ENCODE peak calls at places on chromosomes 5 and 9, in seven cellular contexts. C is T-cell; Z is EL; O is stimulated activated CD4-positive, alpha-beta T cell treated with anti-CD3 and anti-CD28 coated beads, Interleukin-1b, Interleukin-23, amount 100 ng/mL, for 24 hours; N is NCI-H1105 treated with DMSO at 0.1 percent for 48 hours; J is iris pigment epithelial cell; X is colonic mucosa. I is an unnamed sample.

GRCh38 chr9:36486454-36486932 is 86.2 kb upstream of the MELK start:
- DNase-seq in C (peak; percentile 20), Z (peak; percentile 44), O (no peak), N (no peak), J (no peak), X (peak; percentile 28), I (no peak)

GRCh38 chr9:14082732-14083131 is 231.2 kb downstream of the NFIB start:
- DNase-seq in C (no peak), Z (no peak), O (no peak), N (no peak), J (no peak), X (no peak), I (no peak)

GRCh38 chr5:74576941-74577456 is 63.5 kb downstream of the ENC1 start:
- DNase-seq in C (peak; percentile 5), Z (peak; percentile 24), O (no peak), N (no peak), J (peak; percentile 86), X (peak; percentile 44), I (no peak)

GRCh38 chr5:169805527-169805934 is 168.5 kb downstream of the DOCK2 start:
- DNase-seq in C (no peak), Z (peak; percentile 33), O (peak; percentile 30), N (no peak), J (no peak), X (no peak), I (no peak)

GRCh38 chr5:177369050-177369912 is 11.6 kb downstream of the RGS14 start:
- DNase-seq in C (no peak), Z (peak; percentile 36), O (no peak), N (no peak), J (peak; percentile 26), X (no peak), I (no peak)

GRCh38 chr5:68193481-68194036 is 22.0 kb upstream of the PIK3R1 start:
- DNase-seq in C (no peak), Z (no peak), O (no peak), N (no peak), J (peak; percentile 13), X (no peak), I (peak; percentile 96)

GRCh38 chr5:39657943-39658342 is 233.2 kb upstream of the DAB2 start:
- DNase-seq in C (no peak), Z (peak; percentile 25), O (no peak), N (no peak), J (peak; percentile 54), X (no peak), I (no peak)

GRCh38 chr5:81207009-81207408 is 26.1 kb upstream of the CKMT2 start:
- DNase-seq in C (no peak), Z (peak; percentile 13), O (no peak), N (no peak), J (peak; percentile 43), X (no peak), I (no peak)

GRCh38 chr5:138439537-138440225 is 824 bp downstream of the REEP2 start:
- DNase-seq in C (no peak), Z (peak; percentile 21), O (no peak), N (no peak), J (no peak), X (no peak), I (no peak)

GRCh38 chr9:84339523-84339922 is 1.0 kb downstream of the SLC28A3 start:
- DNase-seq in C (no peak), Z (no peak), O (no peak), N (no peak), J (no peak), X (no peak), I (no peak)

GRCh38 chr5:171736976-171737848 is 48.4 kb upstream of the SMIM23 start:
- DNase-seq in C (no peak), Z (no peak), O (no peak), N (peak; percentile 25), J (peak; percentile 9), X (no peak), I (no peak)

GRCh38 chr5:142571921-142572320 is 114.0 kb downstream of the FGF1 start:
- DNase-seq in C (no peak), Z (no peak), O (no peak), N (no peak), J (no peak), X (no peak), I (no peak)